ENCODE peak calls at places on chromosomes 12 and 14, in seven cellular contexts. Z, L, Q, B, C, P and T are unnamed samples.

GRCh38 chr14:75363570-75364227 is 64.1 kb upstream of the JDP2 start:
- DNase-seq in B (no peak), C (no peak), Z (no peak), P (no peak), Q (peak), L (no peak), T (no peak)

GRCh38 chr12:22333751-22334695 is 484 bp downstream of the ST8SIA1 start:
- DNase-seq in Z (peak), P (no peak), Q (no peak), B (peak), C (no peak), L (no peak), T (peak)

GRCh38 chr14:35068238-35069012 is 22.4 kb downstream of the FAM177A1 start:
- DNase-seq in Q (no peak), P (peak), L (no peak), C (no peak), Z (no peak), B (no peak), T (no peak)

GRCh38 chr14:92322516-92322915 is 449 bp upstream of the SLC24A4 start:
- DNase-seq in B (peak), Q (no peak), Z (no peak), P (no peak), C (no peak), L (no peak), T (no peak)

GRCh38 chr12:1836854-1837411 is 16.6 kb downstream of the LRTM2 start:
- DNase-seq in B (peak), Z (no peak), C (peak), Q (no peak), P (no peak), L (no peak), T (peak)

GRCh38 chr14:68616255-68616902 is 176.5 kb downstream of the ZFP36L1 start:
- DNase-seq in C (no peak), B (no peak), P (peak), L (peak), Q (no peak), Z (no peak), T (no peak)

GRCh38 chr14:96136361-96136760 is 68.3 kb upstream of the BDKRB2 start:
- DNase-seq in L (peak), P (peak), Z (no peak), B (no peak), C (peak), Q (peak), T (peak)

GRCh38 chr12:76866726-76867125 is 12.1 kb downstream of the CSRP2 start:
- DNase-seq in Q (no peak), B (no peak), P (no peak), L (peak), C (peak), Z (no peak), T (peak)

GRCh38 chr12:77893918-77894317 is 63.2 kb downstream of the NAV3 start:
- DNase-seq in L (peak), B (no peak), C (no peak), Q (peak), P (peak), Z (no peak), T (peak)

GRCh38 chr12:85179680-85180300 is 100.2 kb upstream of the ALX1 start:
- DNase-seq in Q (peak), C (peak), P (peak), B (no peak), Z (no peak), L (peak), T (peak)

GRCh38 chr14:32259368-32260013 is 56.4 kb upstream of the RNU6-8 start:
- DNase-seq in B (peak), L (peak), P (peak), Q (no peak), C (no peak), Z (peak), T (peak)

GRCh38 chr12:66693901-66694513 is 15.1 kb upstream of the GRIP1 start:
- DNase-seq in B (peak), Q (peak), P (peak), Z (peak), L (peak), C (peak), T (peak)

GRCh38 chr12:108318472-108319275 is 20.4 kb downstream of the CMKLR1 start:
- DNase-seq in C (no peak), Z (no peak), P (no peak), B (no peak), Q (no peak), L (no peak), T (no peak)

GRCh38 chr14:101834387-101835165 is 73.1 kb downstream of the PPP2R5C start:
- DNase-seq in P (peak), C (no peak), Z (no peak), L (peak), Q (no peak), B (no peak), T (peak)

GRCh38 chr14:56569174-56569573 is 10.4 kb upstream of the TMEM260 start:
- DNase-seq in P (no peak), Q (peak), Z (no peak), C (no peak), L (no peak), B (no peak), T (no peak)

GRCh38 chr12:45543887-45544286 is 185.6 kb upstream of the ARID2 start:
- DNase-seq in Z (peak), Q (peak), B (peak), C (peak), L (peak), P (peak), T (peak)

GRCh38 chr12:67019070-67019469 is 250.1 kb upstream of the CAND1 start:
- DNase-seq in B (no peak), L (peak), Z (no peak), Q (no peak), P (no peak), C (no peak), T (peak)

GRCh38 chr12:63915105-63915830 is 70.8 kb downstream of the SRGAP1 start:
- DNase-seq in B (no peak), L (peak), Q (peak), Z (no peak), P (peak), C (peak), T (peak)

GRCh38 chr14:20820063-20820904 is 17.6 kb upstream of the RNASE1 start:
- DNase-seq in P (no peak), Q (no peak), Z (peak), L (no peak), C (no peak), B (peak), T (no peak)

GRCh38 chr14:39974036-39974435 is 541.8 kb upstream of the FBXO33 start:
- DNase-seq in P (no peak), Q (no peak), C (peak), L (no peak), B (no peak), Z (no peak), T (no peak)

GRCh38 chr14:69636051-69636639 is 24.7 kb downstream of the SUSD6 start:
- DNase-seq in Q (no peak), B (no peak), Z (peak), C (no peak), P (no peak), L (no peak), T (no peak)

GRCh38 chr12:130712346-130713065 is 3.6 kb downstream of the RIMBP2 start:
- DNase-seq in Z (no peak), B (no peak), L (no peak), P (no peak), Q (no peak), C (no peak), T (no peak)

GRCh38 chr12:92065018-92065499 is 80.6 kb downstream of the BTG1 start:
- DNase-seq in Z (peak), L (peak), C (no peak), B (no peak), P (no peak), Q (no peak), T (no peak)

GRCh38 chr12:85765443-85765842 is 70.8 kb downstream of the RASSF9 start:
- DNase-seq in B (no peak), P (no peak), C (no peak), Z (no peak), L (no peak), Q (no peak), T (no peak)

GRCh38 chr12:124776126-124776513 is 87.5 kb downstream of the SCARB1 start:
- DNase-seq in P (no peak), B (no peak), L (no peak), Z (no peak), C (no peak), Q (no peak), T (no peak)

GRCh38 chr14:42229294-42229693 is 622.6 kb downstream of the LRFN5 start:
- DNase-seq in Q (no peak), C (no peak), B (no peak), L (no peak), P (no peak), Z (no peak), T (no peak)

GRCh38 chr12:111066744-111067437 is 146.5 kb upstream of the MYL2 start:
- DNase-seq in C (no peak), P (no peak), Q (no peak), L (no peak), B (peak), Z (no peak), T (no peak)

GRCh38 chr12:55736780-55737580 is 5.9 kb upstream of the GDF11 start:
- DNase-seq in C (peak), L (peak), B (peak), P (peak), Z (peak), Q (peak), T (peak)